ENCODE peak calls at places on chromosomes 13 and 19, in six cellular contexts. One of them, this sample, is unnamed.

GRCh38 chr19:45090598-45090997 is 2.4 kb upstream of the PPP1R37 start:
- DNase-seq in activated CD4-positive, alpha-beta T cell treated with anti-CD3 and anti-CD28 coated beads, Interleukin-2, amount 50 U/mL, for 24 hours: no peak
- DNase-seq in NCI-H1417: no peak
- DNase-seq in tibial nerve: no peak
- DNase-seq in left ventricle myocardium inferior: no peak
- DNase-seq in head of caudate nucleus: no peak
- DNase-seq in this sample: no peak

GRCh38 chr19:7980168-7980567 is 25.3 kb downstream of the ELAVL1 start:
- DNase-seq in activated CD4-positive, alpha-beta T cell treated with anti-CD3 and anti-CD28 coated beads, Interleukin-2, amount 50 U/mL, for 24 hours: no peak
- DNase-seq in NCI-H1417: no peak
- DNase-seq in tibial nerve: no peak
- DNase-seq in left ventricle myocardium inferior: no peak
- DNase-seq in head of caudate nucleus: no peak
- DNase-seq in this sample: no peak

GRCh38 chr13:48860369-48860768 is 115.3 kb upstream of the FNDC3A start:
- DNase-seq in activated CD4-positive, alpha-beta T cell treated with anti-CD3 and anti-CD28 coated beads, Interleukin-2, amount 50 U/mL, for 24 hours: no peak
- DNase-seq in NCI-H1417: no peak
- DNase-seq in tibial nerve: no peak
- DNase-seq in left ventricle myocardium inferior: no peak
- DNase-seq in head of caudate nucleus: no peak
- DNase-seq in this sample: no peak

GRCh38 chr19:48872884-48873475 is 759 bp downstream of the PPP1R15A start:
- DNase-seq in activated CD4-positive, alpha-beta T cell treated with anti-CD3 and anti-CD28 coated beads, Interleukin-2, amount 50 U/mL, for 24 hours: no peak
- DNase-seq in NCI-H1417: peak
- DNase-seq in tibial nerve: peak
- DNase-seq in left ventricle myocardium inferior: peak
- DNase-seq in head of caudate nucleus: peak
- DNase-seq in this sample: peak

GRCh38 chr13:104043184-104043583 is 977.0 kb upstream of the SLC10A2 start:
- DNase-seq in activated CD4-positive, alpha-beta T cell treated with anti-CD3 and anti-CD28 coated beads, Interleukin-2, amount 50 U/mL, for 24 hours: no peak
- DNase-seq in NCI-H1417: no peak
- DNase-seq in tibial nerve: no peak
- DNase-seq in left ventricle myocardium inferior: no peak
- DNase-seq in head of caudate nucleus: no peak
- DNase-seq in this sample: peak

GRCh38 chr13:113935081-113935511 is 38.8 kb downstream of the C13orf46 start:
- DNase-seq in activated CD4-positive, alpha-beta T cell treated with anti-CD3 and anti-CD28 coated beads, Interleukin-2, amount 50 U/mL, for 24 hours: no peak
- DNase-seq in NCI-H1417: no peak
- DNase-seq in tibial nerve: no peak
- DNase-seq in left ventricle myocardium inferior: no peak
- DNase-seq in head of caudate nucleus: no peak
- DNase-seq in this sample: no peak

GRCh38 chr19:8321067-8321759 is at the start of the genes NDUFA7 and RPS28:
- DNase-seq in activated CD4-positive, alpha-beta T cell treated with anti-CD3 and anti-CD28 coated beads, Interleukin-2, amount 50 U/mL, for 24 hours: peak
- DNase-seq in NCI-H1417: peak
- DNase-seq in tibial nerve: peak
- DNase-seq in left ventricle myocardium inferior: peak
- DNase-seq in head of caudate nucleus: peak
- DNase-seq in this sample: peak

GRCh38 chr13:51818771-51819511 is 15.0 kb upstream of the DHRS12 start:
- DNase-seq in activated CD4-positive, alpha-beta T cell treated with anti-CD3 and anti-CD28 coated beads, Interleukin-2, amount 50 U/mL, for 24 hours: peak
- DNase-seq in NCI-H1417: no peak
- DNase-seq in tibial nerve: no peak
- DNase-seq in left ventricle myocardium inferior: no peak
- DNase-seq in head of caudate nucleus: no peak
- DNase-seq in this sample: no peak

GRCh38 chr13:79402074-79402635 is 3.9 kb downstream of the RBM26 start:
- DNase-seq in activated CD4-positive, alpha-beta T cell treated with anti-CD3 and anti-CD28 coated beads, Interleukin-2, amount 50 U/mL, for 24 hours: no peak
- DNase-seq in NCI-H1417: no peak
- DNase-seq in tibial nerve: no peak
- DNase-seq in left ventricle myocardium inferior: no peak
- DNase-seq in head of caudate nucleus: no peak
- DNase-seq in this sample: no peak

GRCh38 chr13:42762917-42763316 is 18.5 kb upstream of the FAM216B start:
- DNase-seq in activated CD4-positive, alpha-beta T cell treated with anti-CD3 and anti-CD28 coated beads, Interleukin-2, amount 50 U/mL, for 24 hours: no peak
- DNase-seq in NCI-H1417: no peak
- DNase-seq in tibial nerve: no peak
- DNase-seq in left ventricle myocardium inferior: no peak
- DNase-seq in head of caudate nucleus: no peak
- DNase-seq in this sample: no peak

GRCh38 chr19:19460761-19461265 is 54.5 kb downstream of the TSSK6 start:
- DNase-seq in activated CD4-positive, alpha-beta T cell treated with anti-CD3 and anti-CD28 coated beads, Interleukin-2, amount 50 U/mL, for 24 hours: no peak
- DNase-seq in NCI-H1417: no peak
- DNase-seq in tibial nerve: peak
- DNase-seq in left ventricle myocardium inferior: peak
- DNase-seq in head of caudate nucleus: peak
- DNase-seq in this sample: peak

GRCh38 chr19:28393574-28394336 is 819.2 kb downstream of the UQCRFS1 start:
- DNase-seq in activated CD4-positive, alpha-beta T cell treated with anti-CD3 and anti-CD28 coated beads, Interleukin-2, amount 50 U/mL, for 24 hours: no peak
- DNase-seq in NCI-H1417: no peak
- DNase-seq in tibial nerve: no peak
- DNase-seq in left ventricle myocardium inferior: no peak
- DNase-seq in head of caudate nucleus: no peak
- DNase-seq in this sample: no peak

GRCh38 chr13:18965347-18965855 is 216.2 kb downstream of the TUBA3C start:
- DNase-seq in activated CD4-positive, alpha-beta T cell treated with anti-CD3 and anti-CD28 coated beads, Interleukin-2, amount 50 U/mL, for 24 hours: no peak
- DNase-seq in NCI-H1417: no peak
- DNase-seq in tibial nerve: no peak
- DNase-seq in left ventricle myocardium inferior: no peak
- DNase-seq in head of caudate nucleus: no peak
- DNase-seq in this sample: no peak

GRCh38 chr19:38409631-38410133 is 6.8 kb downstream of the FAM98C start:
- DNase-seq in activated CD4-positive, alpha-beta T cell treated with anti-CD3 and anti-CD28 coated beads, Interleukin-2, amount 50 U/mL, for 24 hours: no peak
- DNase-seq in NCI-H1417: no peak
- DNase-seq in tibial nerve: no peak
- DNase-seq in left ventricle myocardium inferior: peak
- DNase-seq in head of caudate nucleus: no peak
- DNase-seq in this sample: no peak

This sample was measured in NCI-H510A treated with DMSO at 0.1 percent for 48 hours.